ENCODE peak calls at places on chromosomes 7 and 10, in eight cellular contexts. One of them, this sample, is unnamed.

GRCh38 chr10:78362406-78363022 is 328.9 kb downstream of the RPS24 start:
- DNase-seq in lung: no peak
- DNase-seq in fibroblast of pulmonary artery: no peak
- DNase-seq in coronary artery: no peak
- DNase-seq in colonic mucosa: no peak
- DNase-seq in cardiac fibroblast: peak
- DNase-seq in HCT116: no peak
- DNase-seq in pancreas: peak
- DNase-seq in this sample: no peak

GRCh38 chr7:95772298-95772770 is at the start of gene DYNC1I1:
- DNase-seq in coronary artery: no peak
- DNase-seq in HCT116: no peak
- DNase-seq in cardiac fibroblast: peak
- DNase-seq in lung: peak
- DNase-seq in pancreas: peak
- DNase-seq in fibroblast of pulmonary artery: peak
- DNase-seq in colonic mucosa: peak
- DNase-seq in this sample: peak

GRCh38 chr7:725223-726005 is 1.1 kb upstream of the DNAAF5 start:
- DNase-seq in colonic mucosa: peak
- DNase-seq in lung: no peak
- DNase-seq in fibroblast of pulmonary artery: peak
- DNase-seq in pancreas: no peak
- DNase-seq in cardiac fibroblast: peak
- DNase-seq in HCT116: no peak
- DNase-seq in coronary artery: no peak
- DNase-seq in this sample: no peak

GRCh38 chr7:45085619-45086200 is 3.1 kb downstream of the NACAD start:
- DNase-seq in coronary artery: no peak
- DNase-seq in fibroblast of pulmonary artery: no peak
- DNase-seq in colonic mucosa: no peak
- DNase-seq in pancreas: no peak
- DNase-seq in HCT116: no peak
- DNase-seq in cardiac fibroblast: no peak
- DNase-seq in lung: no peak
- DNase-seq in this sample: no peak

GRCh38 chr10:109953745-109954144 is 30.4 kb upstream of the XPNPEP1 start:
- DNase-seq in lung: no peak
- DNase-seq in colonic mucosa: no peak
- DNase-seq in fibroblast of pulmonary artery: peak
- DNase-seq in HCT116: no peak
- DNase-seq in pancreas: no peak
- DNase-seq in cardiac fibroblast: peak
- DNase-seq in coronary artery: no peak
- DNase-seq in this sample: no peak

GRCh38 chr10:79608505-79609375 is 2.0 kb upstream of the SFTPA1 start:
- DNase-seq in HCT116: peak
- DNase-seq in pancreas: peak
- DNase-seq in cardiac fibroblast: peak
- DNase-seq in colonic mucosa: peak
- DNase-seq in fibroblast of pulmonary artery: peak
- DNase-seq in lung: no peak
- DNase-seq in coronary artery: no peak
- DNase-seq in this sample: peak

GRCh38 chr10:30185916-30186315 is 126.5 kb upstream of the JCAD start:
- DNase-seq in HCT116: no peak
- DNase-seq in colonic mucosa: no peak
- DNase-seq in pancreas: no peak
- DNase-seq in cardiac fibroblast: peak
- DNase-seq in fibroblast of pulmonary artery: peak
- DNase-seq in lung: no peak
- DNase-seq in coronary artery: no peak
- DNase-seq in this sample: no peak

GRCh38 chr7:147071536-147071935 is 954.9 kb downstream of the CNTNAP2 start:
- DNase-seq in fibroblast of pulmonary artery: no peak
- DNase-seq in HCT116: no peak
- DNase-seq in coronary artery: no peak
- DNase-seq in pancreas: no peak
- DNase-seq in colonic mucosa: no peak
- DNase-seq in cardiac fibroblast: no peak
- DNase-seq in lung: no peak
- DNase-seq in this sample: no peak

GRCh38 chr7:30164567-30164966 is 29.8 kb downstream of the MTURN start:
- DNase-seq in fibroblast of pulmonary artery: peak
- DNase-seq in coronary artery: no peak
- DNase-seq in lung: no peak
- DNase-seq in cardiac fibroblast: peak
- DNase-seq in colonic mucosa: no peak
- DNase-seq in HCT116: peak
- DNase-seq in pancreas: no peak
- DNase-seq in this sample: peak

GRCh38 chr7:81433196-81433595 is 336.7 kb downstream of the HGF start:
- DNase-seq in lung: no peak
- DNase-seq in cardiac fibroblast: no peak
- DNase-seq in coronary artery: no peak
- DNase-seq in colonic mucosa: no peak
- DNase-seq in HCT116: no peak
- DNase-seq in pancreas: no peak
- DNase-seq in fibroblast of pulmonary artery: no peak
- DNase-seq in this sample: no peak

GRCh38 chr7:98872328-98872924 is 2.6 kb upstream of the TMEM130 start:
- DNase-seq in cardiac fibroblast: no peak
- DNase-seq in pancreas: no peak
- DNase-seq in HCT116: no peak
- DNase-seq in colonic mucosa: no peak
- DNase-seq in coronary artery: peak
- DNase-seq in lung: no peak
- DNase-seq in fibroblast of pulmonary artery: no peak
- DNase-seq in this sample: peak

GRCh38 chr10:24790599-24790998 is 66.9 kb upstream of the ARHGAP21 start:
- DNase-seq in pancreas: no peak
- DNase-seq in HCT116: no peak
- DNase-seq in colonic mucosa: no peak
- DNase-seq in fibroblast of pulmonary artery: no peak
- DNase-seq in coronary artery: no peak
- DNase-seq in lung: no peak
- DNase-seq in cardiac fibroblast: peak
- DNase-seq in this sample: no peak

GRCh38 chr7:992742-993607 is 10.0 kb downstream of the CYP2W1 start:
- DNase-seq in pancreas: peak
- DNase-seq in fibroblast of pulmonary artery: peak
- DNase-seq in coronary artery: peak
- DNase-seq in colonic mucosa: peak
- DNase-seq in lung: peak
- DNase-seq in cardiac fibroblast: peak
- DNase-seq in HCT116: peak
- DNase-seq in this sample: peak

GRCh38 chr10:25562547-25562946 is 371.5 kb upstream of the MYO3A start:
- DNase-seq in HCT116: no peak
- DNase-seq in pancreas: no peak
- DNase-seq in lung: no peak
- DNase-seq in coronary artery: no peak
- DNase-seq in colonic mucosa: no peak
- DNase-seq in fibroblast of pulmonary artery: no peak
- DNase-seq in cardiac fibroblast: no peak
- DNase-seq in this sample: no peak

GRCh38 chr10:3045471-3046209 is 21.7 kb upstream of the PFKP start:
- DNase-seq in fibroblast of pulmonary artery: peak
- DNase-seq in lung: peak
- DNase-seq in cardiac fibroblast: peak
- DNase-seq in HCT116: no peak
- DNase-seq in pancreas: peak
- DNase-seq in colonic mucosa: peak
- DNase-seq in coronary artery: no peak
- DNase-seq in this sample: no peak

GRCh38 chr10:130542761-130543160 is 406.6 kb downstream of the GLRX3 start:
- DNase-seq in pancreas: no peak
- DNase-seq in HCT116: no peak
- DNase-seq in colonic mucosa: no peak
- DNase-seq in coronary artery: no peak
- DNase-seq in lung: peak
- DNase-seq in fibroblast of pulmonary artery: no peak
- DNase-seq in cardiac fibroblast: no peak
- DNase-seq in this sample: no peak

GRCh38 chr10:34240031-34240430 is 575.1 kb downstream of the PARD3 start:
- DNase-seq in fibroblast of pulmonary artery: no peak
- DNase-seq in pancreas: no peak
- DNase-seq in coronary artery: no peak
- DNase-seq in cardiac fibroblast: no peak
- DNase-seq in HCT116: no peak
- DNase-seq in lung: no peak
- DNase-seq in colonic mucosa: no peak
- DNase-seq in this sample: no peak

GRCh38 chr10:29714096-29714874 is 79.5 kb upstream of the SVIL start:
- DNase-seq in pancreas: no peak
- DNase-seq in lung: peak
- DNase-seq in colonic mucosa: no peak
- DNase-seq in coronary artery: no peak
- DNase-seq in cardiac fibroblast: peak
- DNase-seq in HCT116: peak
- DNase-seq in fibroblast of pulmonary artery: peak
- DNase-seq in this sample: no peak

DNA sequence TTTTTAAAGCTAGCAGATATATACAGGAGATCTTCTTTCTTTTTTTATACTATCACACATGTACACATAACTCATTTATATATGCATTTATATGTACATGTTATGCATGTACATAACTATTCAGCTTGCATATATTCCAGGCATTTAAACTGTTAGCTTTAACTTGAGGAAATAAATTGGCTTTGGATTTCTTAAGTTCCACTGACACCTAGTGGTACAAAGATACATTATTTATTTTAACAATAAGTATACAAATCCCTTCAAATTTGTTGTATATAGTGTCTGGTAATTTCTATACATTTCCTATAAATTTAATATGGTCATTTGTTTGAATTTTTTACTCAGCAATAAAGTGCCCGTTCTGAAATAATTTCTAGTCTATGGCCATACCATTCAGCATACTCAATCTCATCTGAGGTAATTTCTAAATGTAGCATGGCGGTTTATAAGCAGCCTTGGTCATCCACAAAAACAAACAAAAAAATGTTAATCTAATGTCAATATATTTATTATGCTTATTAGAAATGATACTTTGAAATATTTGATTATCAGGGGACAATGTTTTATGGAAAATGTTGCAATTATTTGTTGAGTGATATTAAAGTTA is 11.6 kb downstream of the ZDHHC6 start:
- DNase-seq in colonic mucosa: no peak
- DNase-seq in lung: no peak
- DNase-seq in fibroblast of pulmonary artery: peak
- DNase-seq in pancreas: no peak
- DNase-seq in coronary artery: no peak
- DNase-seq in cardiac fibroblast: peak
- DNase-seq in HCT116: peak
- DNase-seq in this sample: peak
- TF ChIP-seq CTCF in colonic mucosa: peak
- TF ChIP-seq CTCF in lung: peak
- TF ChIP-seq CTCF in fibroblast of pulmonary artery: peak
- TF ChIP-seq CTCF in pancreas: peak
- TF ChIP-seq CTCF in coronary artery: no peak
- TF ChIP-seq CTCF in cardiac fibroblast: peak
- TF ChIP-seq CTCF in HCT116: peak
- TF ChIP-seq CTCF in this sample: peak

GRCh38 chr10:98088186-98088971 is 46.1 kb upstream of the R3HCC1L start:
- DNase-seq in colonic mucosa: no peak
- DNase-seq in fibroblast of pulmonary artery: peak
- DNase-seq in coronary artery: no peak
- DNase-seq in cardiac fibroblast: peak
- DNase-seq in lung: no peak
- DNase-seq in pancreas: no peak
- DNase-seq in HCT116: no peak
- DNase-seq in this sample: no peak
- H3K4me3 ChIP-seq in colonic mucosa: no peak
- H3K4me3 ChIP-seq in fibroblast of pulmonary artery: no peak
- H3K4me3 ChIP-seq in coronary artery: no peak
- H3K4me3 ChIP-seq in cardiac fibroblast: no peak
- H3K4me3 ChIP-seq in lung: no peak
- H3K4me3 ChIP-seq in pancreas: no peak
- H3K4me3 ChIP-seq in HCT116: no peak
- H3K4me3 ChIP-seq in this sample: no peak

DNA sequence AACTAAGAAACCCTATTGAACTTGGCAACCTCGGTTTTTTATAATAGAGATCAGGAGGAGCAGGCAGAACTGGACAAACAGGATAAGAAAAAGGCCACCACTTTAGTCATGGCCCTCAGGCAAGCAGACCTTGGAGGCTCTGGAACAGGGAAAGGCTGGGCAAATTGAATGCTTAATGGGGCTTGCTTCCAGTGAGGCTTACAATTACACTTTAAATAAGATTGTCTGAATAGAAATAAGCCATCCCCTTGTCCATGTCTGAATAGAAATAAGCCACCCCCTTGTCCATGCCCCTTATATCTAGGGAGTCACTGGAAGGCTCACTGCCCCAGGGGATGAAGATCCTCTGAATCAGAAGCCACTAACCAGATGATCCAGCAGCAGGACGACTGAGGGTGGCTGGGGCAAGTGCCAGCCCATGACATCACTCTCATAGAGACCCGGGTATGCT is 40.6 kb downstream of the AKR1B15 start:
- DNase-seq in colonic mucosa: no peak
- DNase-seq in lung: no peak
- DNase-seq in pancreas: no peak
- DNase-seq in cardiac fibroblast: no peak
- DNase-seq in HCT116: no peak
- DNase-seq in fibroblast of pulmonary artery: no peak
- DNase-seq in coronary artery: no peak
- DNase-seq in this sample: no peak
- TF ChIP-seq CTCF in colonic mucosa: no peak
- TF ChIP-seq CTCF in lung: no peak
- TF ChIP-seq CTCF in pancreas: no peak
- TF ChIP-seq CTCF in cardiac fibroblast: no peak
- TF ChIP-seq CTCF in HCT116: no peak
- TF ChIP-seq CTCF in fibroblast of pulmonary artery: no peak
- TF ChIP-seq CTCF in coronary artery: no peak
- TF ChIP-seq CTCF in this sample: no peak

DNA sequence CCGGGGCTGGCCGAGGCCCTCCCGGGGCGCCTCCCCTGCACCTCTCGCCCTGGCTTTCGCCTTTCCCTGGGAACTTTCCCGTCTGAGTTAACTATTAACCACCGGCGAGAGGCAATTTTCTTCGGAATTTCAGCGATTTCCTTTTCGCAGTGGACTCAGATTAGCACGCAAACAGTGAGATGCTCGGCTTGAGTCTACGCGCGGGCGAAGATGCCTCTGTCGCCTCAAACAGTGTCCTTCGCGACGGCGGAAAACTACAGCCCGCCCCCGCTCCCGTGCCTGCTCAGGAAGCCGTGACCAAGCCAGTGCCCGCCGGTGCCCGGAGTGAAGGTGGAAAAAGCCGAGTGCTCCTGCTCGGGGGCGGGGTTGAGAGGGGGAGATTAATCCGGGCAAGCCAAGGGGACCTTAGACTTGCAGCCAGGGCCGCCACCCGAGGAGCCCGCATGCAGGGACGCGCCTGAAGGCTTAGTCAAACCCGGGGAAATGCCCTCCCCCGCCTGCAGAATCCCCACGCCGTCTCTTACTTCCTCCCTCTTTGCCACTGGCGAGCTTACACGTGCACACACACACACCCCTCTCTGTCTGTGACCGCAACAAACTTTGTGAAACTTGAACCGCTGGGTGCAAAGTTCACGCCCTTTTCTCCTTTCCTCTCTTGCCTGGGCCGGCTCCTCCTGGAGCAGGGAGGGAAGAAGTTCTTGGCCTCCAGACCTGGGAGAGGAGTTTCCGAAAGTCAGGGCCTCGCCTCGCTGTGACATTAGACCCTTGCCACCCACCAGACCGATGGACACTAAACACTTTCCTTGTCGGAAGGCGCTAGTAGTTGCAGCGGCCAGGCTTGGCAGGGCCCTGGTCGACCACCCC is 14.4 kb upstream of the PAX2 start:
- DNase-seq in fibroblast of pulmonary artery: peak
- DNase-seq in lung: no peak
- DNase-seq in HCT116: no peak
- DNase-seq in cardiac fibroblast: peak
- DNase-seq in pancreas: peak
- DNase-seq in colonic mucosa: peak
- DNase-seq in coronary artery: no peak
- DNase-seq in this sample: peak
- H3K4me3 ChIP-seq in fibroblast of pulmonary artery: no peak
- H3K4me3 ChIP-seq in lung: no peak
- H3K4me3 ChIP-seq in HCT116: peak
- H3K4me3 ChIP-seq in cardiac fibroblast: no peak
- H3K4me3 ChIP-seq in pancreas: peak
- H3K4me3 ChIP-seq in colonic mucosa: peak
- H3K4me3 ChIP-seq in coronary artery: peak
- H3K4me3 ChIP-seq in this sample: peak